ENCODE peak calls at places on chromosome 22, in eight cellular contexts. One of them, this sample, is unnamed.

GRCh38 chr22:17368144-17368726 is 1.0 kb upstream of the CECR2 start:
- DNase-seq in neural progenitor cell: no peak
- DNase-seq in HCT116: no peak
- DNase-seq in kidney: no peak
- DNase-seq in PC-3: no peak
- DNase-seq in IMR-90: no peak
- DNase-seq in mammary epithelial cell: no peak
- DNase-seq in endodermal cell: no peak
- DNase-seq in this sample: no peak

GRCh38 chr22:45640291-45640940 is 31.2 kb upstream of the ATXN10 start:
- DNase-seq in neural progenitor cell: no peak
- DNase-seq in HCT116: no peak
- DNase-seq in kidney: no peak
- DNase-seq in PC-3: no peak
- DNase-seq in IMR-90: no peak
- DNase-seq in mammary epithelial cell: no peak
- DNase-seq in endodermal cell: no peak
- DNase-seq in this sample: no peak

GRCh38 chr22:42515896-42516295 is 3.7 kb downstream of the RRP7A start:
- DNase-seq in neural progenitor cell: no peak
- DNase-seq in HCT116: no peak
- DNase-seq in kidney: peak; percentile 71
- DNase-seq in PC-3: no peak
- DNase-seq in IMR-90: no peak
- DNase-seq in mammary epithelial cell: no peak
- DNase-seq in endodermal cell: peak; percentile 41
- DNase-seq in this sample: no peak

GRCh38 chr22:40243891-40244290 is 66.2 kb downstream of the TNRC6B start:
- DNase-seq in neural progenitor cell: no peak
- DNase-seq in HCT116: no peak
- DNase-seq in kidney: no peak
- DNase-seq in PC-3: no peak
- DNase-seq in IMR-90: no peak
- DNase-seq in mammary epithelial cell: no peak
- DNase-seq in endodermal cell: no peak
- DNase-seq in this sample: no peak

GRCh38 chr22:37275134-37275533 is 7.2 kb upstream of the CYTH4 start:
- DNase-seq in neural progenitor cell: no peak
- DNase-seq in HCT116: no peak
- DNase-seq in kidney: peak; percentile 27
- DNase-seq in PC-3: no peak
- DNase-seq in IMR-90: no peak
- DNase-seq in mammary epithelial cell: no peak
- DNase-seq in endodermal cell: peak; percentile 37
- DNase-seq in this sample: no peak

GRCh38 chr22:20937031-20937793 is 20.0 kb downstream of the CRKL start:
- DNase-seq in neural progenitor cell: no peak
- DNase-seq in HCT116: no peak
- DNase-seq in kidney: no peak
- DNase-seq in PC-3: no peak
- DNase-seq in IMR-90: no peak
- DNase-seq in mammary epithelial cell: no peak
- DNase-seq in endodermal cell: no peak
- DNase-seq in this sample: no peak

GRCh38 chr22:50696799-50697561 is 24.4 kb downstream of the SHANK3 start:
- DNase-seq in neural progenitor cell: peak; percentile 81
- DNase-seq in HCT116: no peak
- DNase-seq in kidney: peak; percentile 72
- DNase-seq in PC-3: peak; percentile 8
- DNase-seq in IMR-90: no peak
- DNase-seq in mammary epithelial cell: peak; percentile 11
- DNase-seq in endodermal cell: peak; percentile 80
- DNase-seq in this sample: no peak

GRCh38 chr22:42385691-42386090 is 46.5 kb downstream of the NFAM1 start:
- DNase-seq in neural progenitor cell: no peak
- DNase-seq in HCT116: no peak
- DNase-seq in kidney: no peak
- DNase-seq in PC-3: no peak
- DNase-seq in IMR-90: no peak
- DNase-seq in mammary epithelial cell: no peak
- DNase-seq in endodermal cell: no peak
- DNase-seq in this sample: no peak

GRCh38 chr22:25823276-25823675 is 81.3 kb downstream of the MYO18B start:
- DNase-seq in neural progenitor cell: no peak
- DNase-seq in HCT116: no peak
- DNase-seq in kidney: no peak
- DNase-seq in PC-3: no peak
- DNase-seq in IMR-90: no peak
- DNase-seq in mammary epithelial cell: no peak
- DNase-seq in endodermal cell: no peak
- DNase-seq in this sample: no peak

GRCh38 chr22:26744892-26745808 is 87.8 kb downstream of the MIAT start:
- DNase-seq in neural progenitor cell: no peak
- DNase-seq in HCT116: no peak
- DNase-seq in kidney: no peak
- DNase-seq in PC-3: no peak
- DNase-seq in IMR-90: no peak
- DNase-seq in mammary epithelial cell: no peak
- DNase-seq in endodermal cell: no peak
- DNase-seq in this sample: no peak

GRCh38 chr22:46561435-46561905 is 24.1 kb upstream of the CELSR1 start:
- DNase-seq in neural progenitor cell: peak; percentile 57
- DNase-seq in HCT116: peak; percentile 87
- DNase-seq in kidney: peak; percentile 39
- DNase-seq in PC-3: peak; percentile 22
- DNase-seq in IMR-90: peak; percentile 23
- DNase-seq in mammary epithelial cell: no peak
- DNase-seq in endodermal cell: peak; percentile 91
- DNase-seq in this sample: peak; percentile 14

GRCh38 chr22:40757071-40757470 is 62.1 kb downstream of the SLC25A17 start:
- DNase-seq in neural progenitor cell: no peak
- DNase-seq in HCT116: no peak
- DNase-seq in kidney: no peak
- DNase-seq in PC-3: peak; percentile 23
- DNase-seq in IMR-90: peak; percentile 69
- DNase-seq in mammary epithelial cell: peak; percentile 72
- DNase-seq in endodermal cell: no peak
- DNase-seq in this sample: peak; percentile 58

GRCh38 chr22:35528967-35529366 is 11.7 kb upstream of the RASD2 start:
- DNase-seq in neural progenitor cell: no peak
- DNase-seq in HCT116: no peak
- DNase-seq in kidney: no peak
- DNase-seq in PC-3: no peak
- DNase-seq in IMR-90: no peak
- DNase-seq in mammary epithelial cell: no peak
- DNase-seq in endodermal cell: no peak
- DNase-seq in this sample: no peak

GRCh38 chr22:36935694-36936093 is 22.3 kb downstream of the CSF2RB start:
- DNase-seq in neural progenitor cell: no peak
- DNase-seq in HCT116: no peak
- DNase-seq in kidney: no peak
- DNase-seq in PC-3: no peak
- DNase-seq in IMR-90: no peak
- DNase-seq in mammary epithelial cell: no peak
- DNase-seq in endodermal cell: no peak
- DNase-seq in this sample: no peak

GRCh38 chr22:31290494-31291402 is 1.5 kb downstream of the PIK3IP1 start:
- DNase-seq in neural progenitor cell: peak; percentile 96
- DNase-seq in HCT116: peak; percentile 61
- DNase-seq in kidney: peak; percentile 98
- DNase-seq in PC-3: peak; percentile 85
- DNase-seq in IMR-90: peak; percentile 90
- DNase-seq in mammary epithelial cell: peak; percentile 95
- DNase-seq in endodermal cell: peak; percentile 97
- DNase-seq in this sample: peak; percentile 89

GRCh38 chr22:19368876-19369275 is 62.7 kb downstream of the HIRA start:
- DNase-seq in neural progenitor cell: no peak
- DNase-seq in HCT116: no peak
- DNase-seq in kidney: no peak
- DNase-seq in PC-3: no peak
- DNase-seq in IMR-90: no peak
- DNase-seq in mammary epithelial cell: no peak
- DNase-seq in endodermal cell: no peak
- DNase-seq in this sample: no peak

GRCh38 chr22:30884211-30885000 is 84.2 kb downstream of the MORC2 start:
- DNase-seq in neural progenitor cell: no peak
- DNase-seq in HCT116: no peak
- DNase-seq in kidney: peak; percentile 57
- DNase-seq in PC-3: no peak
- DNase-seq in IMR-90: no peak
- DNase-seq in mammary epithelial cell: no peak
- DNase-seq in endodermal cell: no peak
- DNase-seq in this sample: no peak

GRCh38 chr22:35785181-35785923 is 67.7 kb downstream of the APOL5 start:
- DNase-seq in neural progenitor cell: no peak
- DNase-seq in HCT116: no peak
- DNase-seq in kidney: no peak
- DNase-seq in PC-3: no peak
- DNase-seq in IMR-90: no peak
- DNase-seq in mammary epithelial cell: peak; percentile 10
- DNase-seq in endodermal cell: no peak
- DNase-seq in this sample: no peak

GRCh38 chr22:41184679-41185078 is 20.4 kb upstream of the L3MBTL2 start:
- DNase-seq in neural progenitor cell: no peak
- DNase-seq in HCT116: no peak
- DNase-seq in kidney: no peak
- DNase-seq in PC-3: no peak
- DNase-seq in IMR-90: no peak
- DNase-seq in mammary epithelial cell: no peak
- DNase-seq in endodermal cell: peak; percentile 76
- DNase-seq in this sample: no peak

GRCh38 chr22:44496844-44497217 is 1.2 kb downstream of the RTL6 start:
- DNase-seq in neural progenitor cell: no peak
- DNase-seq in HCT116: no peak
- DNase-seq in kidney: peak; percentile 78
- DNase-seq in PC-3: no peak
- DNase-seq in IMR-90: no peak
- DNase-seq in mammary epithelial cell: no peak
- DNase-seq in endodermal cell: no peak
- DNase-seq in this sample: no peak
- H3K9ac ChIP-seq in neural progenitor cell: no peak overlapping the region
- H3K9ac ChIP-seq in HCT116: peak overlapping the region; percentile 96
- H3K9ac ChIP-seq in kidney: no peak overlapping the region
- H3K9ac ChIP-seq in PC-3: no peak overlapping the region
- H3K9ac ChIP-seq in IMR-90: no peak overlapping the region
- H3K9ac ChIP-seq in mammary epithelial cell: no peak overlapping the region
- H3K9ac ChIP-seq in endodermal cell: no peak overlapping the region
- H3K9ac ChIP-seq in this sample: no peak overlapping the region

GRCh38 chr22:23521442-23522113 is 58.5 kb downstream of the IGLL1 start:
- DNase-seq in neural progenitor cell: peak; percentile 99
- DNase-seq in HCT116: peak; percentile 46
- DNase-seq in kidney: peak; percentile 97
- DNase-seq in PC-3: peak; percentile 76
- DNase-seq in IMR-90: peak; percentile 75
- DNase-seq in mammary epithelial cell: peak; percentile 66
- DNase-seq in endodermal cell: peak; percentile 97
- DNase-seq in this sample: peak; percentile 84
- TF ChIP-seq CTCF in neural progenitor cell: peak; percentile 29
- TF ChIP-seq CTCF in HCT116: no peak
- TF ChIP-seq CTCF in kidney: no peak
- TF ChIP-seq CTCF in PC-3: peak; percentile 10
- TF ChIP-seq CTCF in IMR-90: peak; percentile 16
- TF ChIP-seq CTCF in mammary epithelial cell: no peak
- TF ChIP-seq CTCF in endodermal cell: peak; percentile 47
- TF ChIP-seq CTCF in this sample: no peak

GRCh38 chr22:49096476-49096875 is 731.2 kb downstream of the BRD1 start:
- DNase-seq in neural progenitor cell: no peak
- DNase-seq in HCT116: no peak
- DNase-seq in kidney: peak; percentile 22
- DNase-seq in PC-3: no peak
- DNase-seq in IMR-90: no peak
- DNase-seq in mammary epithelial cell: no peak
- DNase-seq in endodermal cell: no peak
- DNase-seq in this sample: no peak

GRCh38 chr22:49097171-49097925 is 730.3 kb downstream of the BRD1 start:
- DNase-seq in neural progenitor cell: no peak
- DNase-seq in HCT116: no peak
- DNase-seq in kidney: peak; percentile 56
- DNase-seq in PC-3: no peak
- DNase-seq in IMR-90: no peak
- DNase-seq in mammary epithelial cell: no peak
- DNase-seq in endodermal cell: no peak
- DNase-seq in this sample: no peak

GRCh38 chr22:49094151-49094550 is 733.5 kb downstream of the BRD1 start:
- DNase-seq in neural progenitor cell: no peak
- DNase-seq in HCT116: no peak
- DNase-seq in kidney: peak; percentile 55
- DNase-seq in PC-3: no peak
- DNase-seq in IMR-90: no peak
- DNase-seq in mammary epithelial cell: no peak
- DNase-seq in endodermal cell: no peak
- DNase-seq in this sample: no peak

GRCh38 chr22:49094858-49095257 is 732.8 kb downstream of the BRD1 start:
- DNase-seq in neural progenitor cell: no peak
- DNase-seq in HCT116: no peak
- DNase-seq in kidney: peak; percentile 49
- DNase-seq in PC-3: no peak
- DNase-seq in IMR-90: no peak
- DNase-seq in mammary epithelial cell: no peak
- DNase-seq in endodermal cell: no peak
- DNase-seq in this sample: no peak

GRCh38 chr22:49095366-49095765 is 732.3 kb downstream of the BRD1 start:
- DNase-seq in neural progenitor cell: no peak
- DNase-seq in HCT116: no peak
- DNase-seq in kidney: peak; percentile 57
- DNase-seq in PC-3: no peak
- DNase-seq in IMR-90: no peak
- DNase-seq in mammary epithelial cell: no peak
- DNase-seq in endodermal cell: no peak
- DNase-seq in this sample: no peak
- H3K9ac ChIP-seq in neural progenitor cell: no peak overlapping the region
- H3K9ac ChIP-seq in HCT116: no peak overlapping the region
- H3K9ac ChIP-seq in kidney: no peak overlapping the region
- H3K9ac ChIP-seq in PC-3: no peak overlapping the region
- H3K9ac ChIP-seq in IMR-90: no peak overlapping the region
- H3K9ac ChIP-seq in mammary epithelial cell: no peak overlapping the region
- H3K9ac ChIP-seq in endodermal cell: no peak overlapping the region
- H3K9ac ChIP-seq in this sample: no peak overlapping the region

GRCh38 chr22:38823637-38824036 is 20.2 kb downstream of the NPTXR start:
- DNase-seq in neural progenitor cell: no peak
- DNase-seq in HCT116: no peak
- DNase-seq in kidney: peak; percentile 3
- DNase-seq in PC-3: no peak
- DNase-seq in IMR-90: no peak
- DNase-seq in mammary epithelial cell: no peak
- DNase-seq in endodermal cell: no peak
- DNase-seq in this sample: no peak

GRCh38 chr22:38823076-38823475 is 20.8 kb downstream of the NPTXR start:
- DNase-seq in neural progenitor cell: no peak
- DNase-seq in HCT116: no peak
- DNase-seq in kidney: peak; percentile 46
- DNase-seq in PC-3: no peak
- DNase-seq in IMR-90: no peak
- DNase-seq in mammary epithelial cell: no peak
- DNase-seq in endodermal cell: no peak
- DNase-seq in this sample: no peak

GRCh38 chr22:38826801-38827200 is 17.0 kb downstream of the NPTXR start:
- DNase-seq in neural progenitor cell: no peak
- DNase-seq in HCT116: no peak
- DNase-seq in kidney: peak; percentile 29
- DNase-seq in PC-3: no peak
- DNase-seq in IMR-90: no peak
- DNase-seq in mammary epithelial cell: no peak
- DNase-seq in endodermal cell: no peak
- DNase-seq in this sample: no peak

GRCh38 chr22:38826386-38826785 is 17.4 kb downstream of the NPTXR start:
- DNase-seq in neural progenitor cell: no peak
- DNase-seq in HCT116: no peak
- DNase-seq in kidney: peak; percentile 51
- DNase-seq in PC-3: no peak
- DNase-seq in IMR-90: no peak
- DNase-seq in mammary epithelial cell: no peak
- DNase-seq in endodermal cell: no peak
- DNase-seq in this sample: no peak

GRCh38 chr22:38824587-38824986 is 19.2 kb downstream of the NPTXR start:
- DNase-seq in neural progenitor cell: peak; percentile 94
- DNase-seq in HCT116: no peak
- DNase-seq in kidney: peak; percentile 74
- DNase-seq in PC-3: peak; percentile 67
- DNase-seq in IMR-90: peak; percentile 75
- DNase-seq in mammary epithelial cell: peak; percentile 57
- DNase-seq in endodermal cell: peak; percentile 96
- DNase-seq in this sample: peak; percentile 62
- TF ChIP-seq CTCF in neural progenitor cell: peak; percentile 53
- TF ChIP-seq CTCF in HCT116: no peak
- TF ChIP-seq CTCF in kidney: no peak
- TF ChIP-seq CTCF in PC-3: peak; percentile 32
- TF ChIP-seq CTCF in IMR-90: peak; percentile 47
- TF ChIP-seq CTCF in mammary epithelial cell: peak; percentile 59
- TF ChIP-seq CTCF in endodermal cell: peak; percentile 87
- TF ChIP-seq CTCF in this sample: peak; percentile 70

This sample was measured in fibroblast of lung.